ENCODE peak calls at places on chromosomes 7 and 10, in six cellular contexts. Y, Z, T, M, N and D are unnamed samples.

GRCh38 chr7:84154991-84155781 is 39.4 kb downstream of the SEMA3A start:
- DNase-seq in Z (no peak), T (no peak), N (peak; percentile 47), M (no peak), Y (no peak), D (no peak)

GRCh38 chr10:97058521-97058920 is 127.2 kb downstream of the SLIT1 start:
- DNase-seq in T (no peak), Z (no peak), Y (no peak), M (no peak), N (no peak), D (no peak)

GRCh38 chr7:145848691-145849090 is 267.9 kb upstream of the CNTNAP2 start:
- DNase-seq in Y (no peak), Z (no peak), N (peak; percentile 76), M (peak; percentile 30), T (peak; percentile 74), D (peak; percentile 9)

GRCh38 chr10:97096327-97097153 is 89.2 kb downstream of the SLIT1 start:
- DNase-seq in M (no peak), Y (no peak), N (no peak), Z (no peak), T (no peak), D (no peak)

GRCh38 chr10:129055966-129056365 is 411.1 kb upstream of the MGMT start:
- DNase-seq in N (no peak), T (no peak), M (no peak), Y (no peak), Z (no peak), D (no peak)

GRCh38 chr10:89165923-89166322 is 41.2 kb downstream of the CH25H start:
- DNase-seq in T (no peak), Y (no peak), N (no peak), Z (peak; percentile 83), M (no peak), D (no peak)

GRCh38 chr10:113576853-113577252 is 24.0 kb downstream of the HABP2 start:
- DNase-seq in M (peak; percentile 35), Y (no peak), Z (peak; percentile 12), T (no peak), N (peak; percentile 41), D (peak; percentile 20)

GRCh38 chr7:158321936-158322615 is 265.5 kb downstream of the PTPRN2 start:
- DNase-seq in T (peak; percentile 37), N (no peak), M (no peak), Y (no peak), Z (no peak), D (no peak)

GRCh38 chr7:37952240-37952639 is 31.8 kb downstream of the EPDR1 start:
- DNase-seq in Y (no peak), N (no peak), T (no peak), M (no peak), Z (no peak), D (no peak)

GRCh38 chr10:75575940-75576339 is 144.5 kb downstream of the LRMDA start:
- DNase-seq in Y (no peak), M (no peak), Z (no peak), T (no peak), N (no peak), D (no peak)

GRCh38 chr10:58385784-58386112 is 538 bp downstream of the TFAM start:
- DNase-seq in M (peak; percentile 35), Z (peak; percentile 17), T (peak; percentile 47), Y (peak; percentile 2), N (peak; percentile 68), D (peak; percentile 56)

GRCh38 chr7:149811221-149811620 is 27.0 kb upstream of the ZNF862 start:
- DNase-seq in M (no peak), Y (no peak), N (peak; percentile 37), T (no peak), Z (peak; percentile 7), D (peak; percentile 16)

GRCh38 chr7:104272767-104273384 is 55.5 kb upstream of the LHFPL3 start:
- DNase-seq in M (no peak), Z (peak; percentile 57), N (peak; percentile 56), Y (no peak), T (no peak), D (peak; percentile 19)

GRCh38 chr7:149198161-149198816 is 2.9 kb downstream of the ZNF282 start:
- DNase-seq in Z (no peak), M (no peak), N (no peak), T (no peak), Y (no peak), D (no peak)

GRCh38 chr7:924541-925231 is 29.8 kb downstream of the ADAP1 start:
- DNase-seq in Y (no peak), N (no peak), T (no peak), Z (peak; percentile 12), M (no peak), D (no peak)

GRCh38 chr7:5701085-5701914 is 80.2 kb downstream of the RNF216 start:
- DNase-seq in T (no peak), N (no peak), Z (peak; percentile 66), M (no peak), Y (no peak), D (peak; percentile 78)

GRCh38 chr7:32070406-32071360 is at the start of gene PDE1C:
- DNase-seq in M (peak; percentile 21), Z (peak; percentile 19), Y (no peak), T (peak; percentile 56), N (peak; percentile 48), D (peak; percentile 42)

GRCh38 chr7:157514746-157515145 is 177.9 kb downstream of the DNAJB6 start:
- DNase-seq in Z (no peak), N (no peak), M (no peak), Y (no peak), T (no peak), D (no peak)

GRCh38 chr7:77940647-77941046 is 142.1 kb downstream of the PHTF2 start:
- DNase-seq in Z (peak; percentile 48), T (no peak), N (peak; percentile 33), M (peak; percentile 2), Y (no peak), D (peak; percentile 49)

GRCh38 chr7:129122751-129123516 is 21.6 kb upstream of the TSPAN33 start:
- DNase-seq in N (no peak), M (no peak), T (no peak), Z (peak; percentile 21), Y (no peak), D (peak; percentile 61)

GRCh38 chr10:44064987-44065787 is 319.7 kb downstream of the CXCL12 start:
- DNase-seq in M (no peak), Y (no peak), T (no peak), N (no peak), Z (no peak), D (no peak)

GRCh38 chr7:74452748-74453320 is 872 bp upstream of the GTF2IRD1 start:
- DNase-seq in Y (no peak), N (no peak), Z (no peak), T (no peak), M (no peak), D (peak; percentile 45)

GRCh38 chr10:117699436-117700075 is 157.0 kb downstream of the EMX2 start:
- DNase-seq in Y (no peak), Z (no peak), T (no peak), N (no peak), M (no peak), D (no peak)
- H3K23ac ChIP-seq in Y (no peak overlapping the region), Z (no peak overlapping the region), T (no peak overlapping the region), N (no peak overlapping the region), M (no peak overlapping the region), D (no peak overlapping the region)

DNA sequence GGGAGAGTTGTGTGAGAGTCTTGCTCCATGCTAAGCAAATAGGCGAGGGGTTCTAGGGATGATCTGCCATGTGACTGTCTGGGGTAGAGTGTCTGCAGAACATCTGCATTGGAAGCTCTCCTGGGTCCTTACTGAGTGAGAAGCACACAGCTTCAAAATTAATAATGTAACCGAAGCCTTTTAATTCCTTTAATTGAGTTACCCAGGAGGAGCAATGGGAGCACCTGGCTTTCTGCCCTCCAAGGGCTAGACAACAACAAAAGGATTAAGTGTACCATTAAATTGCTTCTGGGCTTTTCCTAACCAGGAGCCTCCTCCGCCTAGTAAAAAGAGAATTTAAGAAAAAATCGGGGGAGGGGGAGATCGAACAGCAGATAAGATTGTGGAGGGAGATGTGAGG is 102.0 kb upstream of the TBX20 start:
- DNase-seq in M (no peak), N (no peak), T (no peak), Y (no peak), Z (no peak), D (no peak)
- H3K23ac ChIP-seq in M (no peak overlapping the region), N (no peak overlapping the region), T (no peak overlapping the region), Y (no peak overlapping the region), Z (no peak overlapping the region), D (no peak overlapping the region)

DNA sequence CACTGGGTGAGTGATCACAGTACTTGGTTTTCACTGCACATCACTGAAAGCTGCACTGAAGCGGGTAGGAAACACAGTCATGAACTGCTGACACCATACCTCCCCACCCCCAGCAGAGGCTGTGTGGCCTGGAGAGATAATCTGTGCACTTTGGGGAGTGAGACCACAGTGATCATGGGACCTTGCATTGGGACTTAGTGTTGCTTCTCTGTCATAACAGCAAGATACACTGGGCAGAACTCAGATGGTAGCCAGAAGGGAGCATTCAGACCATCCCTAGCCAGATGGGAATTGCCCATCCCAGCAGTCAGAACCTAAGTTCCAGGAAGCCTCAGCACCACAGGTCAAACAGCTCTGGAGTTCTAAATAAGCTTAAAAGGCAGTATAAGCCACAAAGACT is 346.4 kb upstream of the TMEM229A start:
- DNase-seq in T (no peak), Y (no peak), N (no peak), M (no peak), Z (no peak), D (no peak)
- H3K23ac ChIP-seq in T (no peak overlapping the region), Y (no peak overlapping the region), N (no peak overlapping the region), M (no peak overlapping the region), Z (no peak overlapping the region), D (no peak overlapping the region)

DNA sequence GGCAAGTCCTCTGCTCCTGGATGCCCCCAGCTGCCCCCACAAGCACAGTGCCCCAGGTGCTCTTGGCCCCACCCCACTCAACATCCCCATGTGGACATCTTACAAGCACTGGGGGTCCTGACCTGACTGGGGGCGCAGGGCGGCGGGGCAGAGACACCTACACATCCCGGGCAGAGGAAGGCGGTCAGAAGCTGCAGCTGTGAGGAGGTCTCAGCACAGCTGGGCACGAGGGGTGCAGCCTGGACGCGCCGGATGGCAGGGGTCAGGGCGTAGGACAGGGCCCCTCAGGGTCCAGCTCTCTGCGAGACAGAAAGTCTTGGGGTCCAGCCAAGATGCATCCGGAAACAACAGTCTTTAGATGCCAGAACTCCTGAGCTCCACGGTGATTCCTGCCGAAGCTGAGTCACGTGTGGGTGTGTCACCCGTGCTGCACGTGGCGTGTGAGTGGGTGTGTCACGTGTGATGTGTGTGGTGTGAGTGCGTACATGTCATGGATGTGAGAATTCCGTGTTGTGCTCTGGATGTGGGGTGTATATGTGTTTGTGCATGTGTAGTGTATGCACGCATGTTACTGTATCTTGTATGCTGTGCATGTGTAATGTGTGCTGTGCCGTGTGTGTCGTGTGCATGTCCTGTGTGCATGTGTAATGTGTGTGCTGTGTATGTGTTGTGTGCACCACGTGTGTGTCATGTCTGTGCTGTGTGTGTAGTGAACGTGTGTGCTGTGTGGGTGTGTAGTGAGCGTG is 5.1 kb downstream of the VENTX start:
- DNase-seq in Y (no peak), Z (peak; percentile 56), N (no peak), T (no peak), M (no peak), D (no peak)
- H3K23ac ChIP-seq in Y (no peak overlapping the region), Z (no peak overlapping the region), N (no peak overlapping the region), T (no peak overlapping the region), M (peak overlapping the region; percentile 31), D (no peak overlapping the region)

DNA sequence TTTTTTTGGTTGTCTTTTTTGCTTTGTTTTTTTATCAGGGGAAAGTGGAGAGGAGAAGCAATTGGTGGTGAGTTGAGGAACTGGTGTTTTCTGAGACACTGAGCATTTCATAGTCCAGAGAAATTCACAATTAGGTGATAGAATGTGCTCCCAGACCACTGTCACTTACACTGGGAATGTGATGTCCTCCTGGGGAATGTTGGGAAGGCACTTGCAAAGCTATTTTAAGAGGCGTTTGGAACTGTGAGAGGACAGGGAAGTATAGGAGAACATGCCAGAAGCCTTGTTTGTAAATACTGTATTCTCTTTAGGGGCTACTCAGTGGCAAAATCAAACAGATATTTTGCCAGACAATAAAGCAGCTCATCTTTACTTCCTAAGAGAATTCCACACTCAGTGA is 16.0 kb downstream of the CHRM2 start:
- DNase-seq in Z (no peak), T (no peak), N (peak; percentile 70), M (no peak), Y (no peak), D (peak; percentile 12)
- H3K23ac ChIP-seq in Z (peak overlapping the region; percentile 59), T (no peak overlapping the region), N (no peak overlapping the region), M (no peak overlapping the region), Y (no peak overlapping the region), D (no peak overlapping the region)